ENCODE peak calls at places on chromosome 7, in seven cellular contexts. Y is GM12878, K is H1, L is K562, W is SK-N-SH, H is GM12892, T is HepG2. N is an unnamed sample.

GRCh38 chr7:131231381-131232220 is 96.1 kb upstream of the MKLN1 start:
- DNase-seq in Y (peak), K (no peak), L (no peak), W (no peak), H (peak), T (no peak), N (peak)

GRCh38 chr7:105675873-105676484 is 94.7 kb upstream of the EFCAB10 start:
- DNase-seq in Y (no peak), K (no peak), L (no peak), W (no peak), H (no peak), T (no peak), N (no peak)

GRCh38 chr7:141785711-141786552 is 4.1 kb upstream of the TAS2R5 start:
- DNase-seq in Y (peak), K (no peak), L (peak), W (peak), H (peak), T (peak), N (peak)

GRCh38 chr7:78620931-78621330 is 822.4 kb downstream of the PHTF2 start:
- DNase-seq in Y (no peak), K (no peak), L (peak), W (no peak), H (no peak), T (peak), N (no peak)

GRCh38 chr7:129438281-129438838 is 4.1 kb downstream of the STRIP2 start:
- DNase-seq in Y (no peak), K (no peak), L (no peak), W (no peak), H (no peak), T (no peak), N (no peak)

GRCh38 chr7:130942211-130942964 is 208.4 kb upstream of the KLF14 start:
- DNase-seq in Y (no peak), K (no peak), L (peak), W (no peak), H (no peak), T (peak), N (no peak)

GRCh38 chr7:100847360-100847759 is 5.2 kb upstream of the SLC12A9 start:
- DNase-seq in Y (no peak), K (no peak), L (no peak), W (no peak), H (no peak), T (no peak), N (no peak)

GRCh38 chr7:108406474-108406873 is 49.8 kb downstream of the NRCAM start:
- DNase-seq in Y (no peak), K (no peak), L (no peak), W (no peak), H (no peak), T (no peak), N (no peak)

GRCh38 chr7:84191261-84191660 is 3.3 kb downstream of the SEMA3A start:
- DNase-seq in Y (no peak), K (no peak), L (no peak), W (no peak), H (no peak), T (no peak), N (no peak)

GRCh38 chr7:100483101-100483727 is 513 bp upstream of the NYAP1 start:
- DNase-seq in Y (no peak), K (peak), L (peak), W (peak), H (peak), T (peak), N (peak)

GRCh38 chr7:138542183-138542582 is 82.1 kb downstream of the TRIM24 start:
- DNase-seq in Y (peak), K (no peak), L (no peak), W (no peak), H (no peak), T (no peak), N (no peak)

GRCh38 chr7:138538996-138539644 is 79.1 kb downstream of the TRIM24 start:
- DNase-seq in Y (no peak), K (no peak), L (no peak), W (no peak), H (no peak), T (no peak), N (no peak)

GRCh38 chr7:138543739-138544138 is 83.7 kb downstream of the TRIM24 start:
- DNase-seq in Y (no peak), K (no peak), L (no peak), W (no peak), H (no peak), T (no peak), N (no peak)

GRCh38 chr7:138538518-138538917 is 78.5 kb downstream of the TRIM24 start:
- DNase-seq in Y (no peak), K (no peak), L (no peak), W (no peak), H (no peak), T (no peak), N (no peak)
- TF ChIP-seq TAF1 in Y (no peak), K (no peak), L (no peak), W (no peak), H (no peak), T (no peak), N (no peak)

DNA sequence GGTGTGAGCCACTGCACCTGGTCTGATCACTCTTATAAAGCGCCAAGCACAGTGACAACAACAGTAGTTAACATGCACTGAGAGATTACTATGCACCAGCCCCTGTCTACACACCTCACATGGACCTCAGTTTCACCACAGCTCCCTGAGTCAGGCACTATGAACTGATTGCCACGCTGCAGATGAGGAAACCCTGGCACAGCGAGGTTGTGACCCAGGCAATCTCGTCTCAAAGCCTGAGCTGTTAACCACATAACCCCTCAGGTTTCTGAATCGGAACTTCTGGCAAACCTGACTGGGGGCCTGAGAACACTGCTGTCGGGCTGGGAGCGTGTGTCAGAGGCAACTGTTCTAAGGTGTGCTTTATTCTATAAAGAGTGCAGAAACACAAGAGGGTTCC is 150.8 kb downstream of the RNF216 start:
- DNase-seq in Y (no peak), K (no peak), L (no peak), W (no peak), H (no peak), T (no peak), N (no peak)
- TF ChIP-seq TAF1 in Y (no peak), K (no peak), L (no peak), W (no peak), H (no peak), T (no peak), N (no peak)

DNA sequence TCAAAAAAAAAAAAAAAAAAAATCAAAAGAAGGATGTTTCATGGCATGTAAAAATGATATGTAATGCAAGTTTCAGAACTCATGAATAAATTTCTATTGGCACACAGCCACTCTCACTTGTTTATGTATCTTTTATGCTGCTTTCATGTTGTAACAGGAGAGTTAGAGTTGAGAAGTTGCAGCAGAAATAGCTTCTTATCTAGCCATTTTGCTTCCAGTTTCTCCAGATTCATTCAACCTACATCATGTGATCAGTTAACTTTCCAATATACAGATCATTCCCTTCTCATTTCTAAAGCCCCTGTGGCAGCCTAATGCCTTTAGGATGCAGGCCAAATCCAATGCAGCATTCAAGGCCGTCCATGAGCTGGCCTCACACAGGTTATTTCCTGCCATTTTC is 30.4 kb downstream of the ZNF786 start:
- DNase-seq in Y (no peak), K (no peak), L (no peak), W (no peak), H (no peak), T (no peak), N (no peak)
- TF ChIP-seq TAF1 in Y (no peak), K (no peak), L (no peak), W (no peak), H (no peak), T (no peak), N (no peak)

GRCh38 chr7:142798451-142799438 is 28.0 kb downstream of the PRSS2 start:
- DNase-seq in Y (no peak), K (peak), L (no peak), W (no peak), H (no peak), T (no peak), N (no peak)

GRCh38 chr7:142796501-142797341 is 26.0 kb downstream of the PRSS2 start:
- DNase-seq in Y (no peak), K (peak), L (no peak), W (peak), H (peak), T (no peak), N (peak)

GRCh38 chr7:142797799-142798377 is 27.1 kb downstream of the PRSS2 start:
- DNase-seq in Y (no peak), K (peak), L (no peak), W (peak), H (no peak), T (no peak), N (no peak)

GRCh38 chr7:142796001-142796500 is 25.3 kb downstream of the PRSS2 start:
- DNase-seq in Y (no peak), K (no peak), L (no peak), W (no peak), H (no peak), T (no peak), N (no peak)

GRCh38 chr7:142797342-142797798 is 26.6 kb downstream of the PRSS2 start:
- DNase-seq in Y (no peak), K (no peak), L (no peak), W (no peak), H (no peak), T (no peak), N (no peak)
- TF ChIP-seq TAF1 in Y (peak), K (no peak), L (no peak), W (no peak), H (no peak), T (no peak), N (peak)

GRCh38 chr7:94562525-94562924 is 52.9 kb downstream of the CASD1 start:
- DNase-seq in Y (no peak), K (no peak), L (no peak), W (no peak), H (no peak), T (no peak), N (no peak)
- TF ChIP-seq TAF1 in Y (no peak), K (no peak), L (no peak), W (no peak), H (no peak), T (no peak), N (no peak)

DNA sequence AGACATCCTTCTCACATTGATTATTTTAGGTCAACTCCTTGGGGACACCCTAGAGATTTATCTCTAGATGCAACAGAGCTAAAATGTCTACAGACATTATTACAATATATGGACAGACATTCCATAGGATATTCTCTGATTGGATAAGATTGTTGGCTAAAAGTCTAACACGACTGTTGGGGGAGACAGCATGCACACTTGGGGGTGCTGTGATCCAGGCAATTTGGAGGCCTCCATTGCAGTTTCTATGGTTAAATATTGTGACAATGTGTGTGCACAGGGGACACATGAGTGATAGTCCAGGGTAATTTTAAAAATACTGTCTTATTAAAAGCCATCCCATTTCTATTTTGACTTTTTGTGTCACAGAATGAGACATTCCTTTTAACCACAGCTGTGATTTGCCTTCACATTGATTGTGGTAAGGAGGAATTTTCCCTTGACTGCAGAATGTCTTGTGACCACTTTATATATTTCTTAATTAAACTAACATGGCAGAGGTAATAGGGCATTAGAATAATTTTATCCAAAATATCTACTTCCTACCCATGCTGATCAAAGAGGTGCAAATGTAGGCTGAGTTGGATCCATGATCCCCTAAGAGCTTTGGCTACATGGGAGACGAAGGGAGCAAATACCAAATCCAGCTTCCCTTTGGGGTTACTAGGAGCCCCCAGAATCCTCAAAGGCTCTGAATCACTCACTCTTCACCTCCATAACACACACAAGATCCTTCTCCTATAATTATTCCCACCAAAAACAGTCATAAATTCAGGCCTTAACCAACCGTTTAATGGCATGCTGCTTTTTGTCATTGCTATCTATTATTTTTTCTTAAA is 7.3 kb downstream of the TFPI2 start:
- DNase-seq in Y (no peak), K (no peak), L (no peak), W (no peak), H (no peak), T (no peak), N (no peak)
- TF ChIP-seq TAF1 in Y (no peak), K (no peak), L (no peak), W (no peak), H (no peak), T (no peak), N (no peak)

DNA sequence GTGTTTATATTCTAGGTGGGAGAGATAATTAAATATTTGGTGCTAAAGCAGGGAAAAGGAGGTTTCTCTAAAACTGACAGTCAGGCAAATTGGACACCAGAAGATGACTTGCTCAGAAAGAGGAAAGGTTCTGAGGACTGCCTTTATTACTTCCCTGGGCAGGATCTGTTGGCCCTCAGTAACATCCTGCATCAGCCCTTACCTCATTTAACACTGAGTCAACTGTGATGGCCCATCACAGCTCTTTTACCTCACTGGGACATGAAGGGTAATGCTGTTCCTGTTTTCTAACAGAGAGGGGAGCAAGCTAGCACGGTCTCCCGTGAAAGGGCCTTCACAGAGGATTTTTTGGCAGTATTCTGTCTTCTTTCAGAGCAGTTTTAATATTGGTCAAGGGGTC is 12.0 kb downstream of the PPP1R17 start:
- DNase-seq in Y (no peak), K (no peak), L (no peak), W (no peak), H (no peak), T (no peak), N (no peak)
- TF ChIP-seq TAF1 in Y (no peak), K (no peak), L (no peak), W (no peak), H (no peak), T (no peak), N (no peak)

DNA sequence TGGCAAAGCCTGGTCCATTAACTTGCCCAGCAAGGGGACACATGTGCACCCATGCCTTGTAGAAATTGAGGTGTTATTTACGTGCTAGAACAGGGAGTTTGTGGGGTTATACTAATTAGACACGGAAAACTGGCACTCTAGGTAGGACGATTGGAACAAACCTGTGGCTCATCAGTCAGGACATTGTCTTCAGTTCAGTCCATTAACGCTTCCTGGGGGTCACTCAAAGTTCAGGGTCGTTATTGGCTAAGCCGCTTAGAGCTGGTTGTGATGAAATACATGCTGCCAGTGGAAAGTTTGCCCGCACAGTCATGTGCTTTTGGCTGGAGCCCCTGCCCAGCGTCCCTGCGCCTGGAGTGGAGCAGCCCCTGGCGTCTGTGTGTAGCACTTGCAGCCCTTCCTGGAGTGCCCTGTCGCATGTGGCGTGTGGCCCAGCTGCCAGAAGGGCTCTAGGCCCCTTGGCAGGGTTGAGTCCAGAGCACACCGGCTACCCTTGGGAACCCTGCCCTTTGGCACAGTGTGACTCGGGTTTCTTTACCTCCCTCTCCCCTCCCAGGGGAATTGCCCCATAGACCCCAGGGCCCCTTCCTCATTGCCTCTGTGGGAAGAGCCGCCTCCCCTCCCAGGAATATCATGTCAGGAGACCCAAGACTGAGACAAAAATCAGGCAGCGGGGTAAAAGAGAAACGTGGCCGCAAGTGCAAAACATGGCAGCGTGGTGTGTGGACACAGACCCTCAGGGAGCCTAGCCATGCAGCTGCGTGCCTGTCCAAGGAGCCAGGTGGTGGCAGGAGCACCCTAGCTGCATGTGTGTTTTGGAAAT is 9.8 kb downstream of the ZNF775 start:
- DNase-seq in Y (no peak), K (no peak), L (no peak), W (no peak), H (no peak), T (peak), N (no peak)
- TF ChIP-seq TAF1 in Y (no peak), K (no peak), L (no peak), W (no peak), H (no peak), T (peak), N (no peak)

DNA sequence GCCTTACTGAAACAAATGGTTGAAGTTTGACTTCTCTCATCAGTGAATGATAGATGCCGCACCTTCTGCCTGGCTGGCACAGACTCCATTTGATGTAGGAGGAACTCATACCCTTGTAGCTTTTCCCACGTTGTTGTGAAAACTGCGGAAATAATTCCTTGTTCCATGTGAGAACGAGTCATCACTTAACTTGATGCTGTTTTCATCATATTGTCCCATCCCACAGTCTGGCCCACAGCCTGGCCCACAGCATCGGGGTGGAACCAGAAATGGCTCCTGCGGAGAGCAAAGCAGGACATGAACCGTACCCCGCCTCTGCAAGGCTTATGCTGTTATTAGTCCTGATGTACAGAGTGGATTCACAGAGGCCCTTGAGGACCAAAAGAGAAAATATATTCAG is 587.0 kb downstream of the SDK1 start:
- DNase-seq in Y (no peak), K (no peak), L (no peak), W (no peak), H (no peak), T (no peak), N (no peak)
- TF ChIP-seq TAF1 in Y (no peak), K (no peak), L (no peak), W (no peak), H (no peak), T (no peak), N (no peak)

DNA sequence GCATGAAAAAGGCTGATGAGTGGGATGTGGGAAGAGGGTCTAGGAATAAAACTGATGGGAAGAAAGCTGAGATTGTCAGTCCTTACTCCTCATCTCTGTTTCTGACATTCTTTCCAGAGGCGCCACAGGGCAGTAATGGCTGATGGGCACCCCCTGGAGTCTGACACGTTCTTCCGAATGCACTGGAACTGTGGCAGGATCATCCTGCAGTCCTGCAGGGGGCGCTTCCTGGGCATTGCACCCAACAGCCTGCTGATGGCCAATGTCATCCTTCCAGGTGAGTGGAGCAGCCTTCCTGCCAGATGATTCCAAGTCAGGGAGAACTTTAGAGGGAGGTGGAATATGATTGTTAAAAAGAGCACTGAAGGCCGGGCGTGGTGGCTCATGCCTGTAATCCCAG is 4.8 kb downstream of the FSCN3 start:
- DNase-seq in Y (no peak), K (peak), L (peak), W (no peak), H (no peak), T (peak), N (no peak)
- TF ChIP-seq TAF1 in Y (no peak), K (no peak), L (no peak), W (no peak), H (no peak), T (no peak), N (no peak)